ENCODE peak calls at places on chromosome X, in seven cellular contexts. One of them, this sample, is unnamed.

GRCh38 chrX:9706426-9706825 is 59.2 kb downstream of the GPR143 start:
- DNase-seq in K562: no peak
- DNase-seq in H1: no peak
- DNase-seq in HepG2: no peak
- DNase-seq in GM12878: no peak
- DNase-seq in SK-N-SH: no peak
- DNase-seq in HCT116: no peak
- DNase-seq in this sample: no peak

GRCh38 chrX:151920101-151920500 is 7.4 kb downstream of the MAGEA4 start:
- DNase-seq in H1: no peak
- DNase-seq in HepG2: no peak
- DNase-seq in GM12878: no peak
- DNase-seq in SK-N-SH: no peak
- DNase-seq in HCT116: no peak
- DNase-seq in K562: no peak
- DNase-seq in this sample: no peak

GRCh38 chrX:68915778-68916177 is 87.0 kb downstream of the EFNB1 start:
- DNase-seq in HCT116: no peak
- DNase-seq in K562: no peak
- DNase-seq in GM12878: no peak
- DNase-seq in HepG2: no peak
- DNase-seq in SK-N-SH: no peak
- DNase-seq in H1: no peak
- DNase-seq in this sample: no peak

GRCh38 chrX:72297953-72298730 is 7.6 kb downstream of the CITED1 start:
- DNase-seq in HCT116: no peak
- DNase-seq in K562: peak; percentile 46
- DNase-seq in H1: no peak
- DNase-seq in SK-N-SH: peak; percentile 40
- DNase-seq in HepG2: peak; percentile 16
- DNase-seq in GM12878: no peak
- DNase-seq in this sample: no peak

GRCh38 chrX:117274943-117275342 is 812.2 kb upstream of the CT83 start:
- DNase-seq in GM12878: no peak
- DNase-seq in K562: no peak
- DNase-seq in HCT116: no peak
- DNase-seq in HepG2: no peak
- DNase-seq in H1: no peak
- DNase-seq in SK-N-SH: no peak
- DNase-seq in this sample: no peak

GRCh38 chrX:100358766-100359165 is 51.3 kb downstream of the PCDH19 start:
- DNase-seq in H1: no peak
- DNase-seq in SK-N-SH: no peak
- DNase-seq in HCT116: no peak
- DNase-seq in HepG2: no peak
- DNase-seq in K562: no peak
- DNase-seq in GM12878: no peak
- DNase-seq in this sample: no peak

GRCh38 chrX:16869393-16870094 is 618 bp downstream of the RBBP7 start:
- DNase-seq in K562: peak; percentile 52
- DNase-seq in H1: peak; percentile 48
- DNase-seq in HCT116: no peak
- DNase-seq in GM12878: no peak
- DNase-seq in SK-N-SH: peak; percentile 77
- DNase-seq in HepG2: no peak
- DNase-seq in this sample: peak; percentile 52

GRCh38 chrX:113975441-113975840 is 608.4 kb upstream of the HTR2C start:
- DNase-seq in GM12878: no peak
- DNase-seq in H1: no peak
- DNase-seq in HCT116: no peak
- DNase-seq in SK-N-SH: no peak
- DNase-seq in K562: no peak
- DNase-seq in HepG2: no peak
- DNase-seq in this sample: no peak

GRCh38 chrX:54230440-54231148 is 47.5 kb upstream of the FAM120C start:
- DNase-seq in H1: no peak
- DNase-seq in SK-N-SH: no peak
- DNase-seq in HCT116: no peak
- DNase-seq in HepG2: no peak
- DNase-seq in GM12878: no peak
- DNase-seq in K562: no peak
- DNase-seq in this sample: peak; percentile 9

GRCh38 chrX:44035576-44035975 is 62.4 kb upstream of the NDP start:
- DNase-seq in H1: no peak
- DNase-seq in GM12878: no peak
- DNase-seq in K562: no peak
- DNase-seq in HepG2: no peak
- DNase-seq in SK-N-SH: no peak
- DNase-seq in HCT116: no peak
- DNase-seq in this sample: no peak

GRCh38 chrX:44032479-44032878 is 59.3 kb upstream of the NDP start:
- DNase-seq in HCT116: no peak
- DNase-seq in GM12878: no peak
- DNase-seq in K562: no peak
- DNase-seq in H1: no peak
- DNase-seq in HepG2: no peak
- DNase-seq in SK-N-SH: no peak
- DNase-seq in this sample: no peak

GRCh38 chrX:44039556-44039955 is 66.4 kb upstream of the NDP start:
- DNase-seq in K562: no peak
- DNase-seq in HCT116: no peak
- DNase-seq in H1: no peak
- DNase-seq in GM12878: no peak
- DNase-seq in HepG2: no peak
- DNase-seq in SK-N-SH: peak; percentile 17
- DNase-seq in this sample: no peak

GRCh38 chrX:44042124-44042523 is 68.9 kb upstream of the NDP start:
- DNase-seq in GM12878: no peak
- DNase-seq in HepG2: no peak
- DNase-seq in SK-N-SH: no peak
- DNase-seq in K562: no peak
- DNase-seq in HCT116: no peak
- DNase-seq in H1: no peak
- DNase-seq in this sample: no peak

DNA sequence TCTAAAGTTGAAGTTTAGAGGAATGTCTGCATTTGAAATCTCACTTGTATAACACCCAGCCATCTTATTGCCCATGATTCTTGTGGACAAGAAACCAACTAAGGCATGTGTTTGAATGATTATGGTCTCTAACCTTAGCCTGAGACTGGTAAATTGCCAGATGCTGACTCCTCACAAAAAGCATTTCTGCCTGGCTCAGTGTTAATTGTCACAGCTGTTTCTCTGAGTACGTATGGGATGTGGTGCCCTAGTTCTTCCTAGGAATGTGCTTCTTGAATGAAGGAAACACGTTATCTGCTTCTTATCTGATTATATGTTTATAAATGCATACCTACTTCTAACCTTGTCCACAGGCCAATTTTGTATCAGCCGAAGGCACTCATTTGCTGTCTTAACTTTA is 63.1 kb upstream of the NDP start:
- DNase-seq in GM12878: no peak
- DNase-seq in H1: no peak
- DNase-seq in K562: no peak
- DNase-seq in HepG2: no peak
- DNase-seq in HCT116: no peak
- DNase-seq in SK-N-SH: no peak
- DNase-seq in this sample: no peak
- TF ChIP-seq JUND in GM12878: no peak
- TF ChIP-seq JUND in H1: no peak
- TF ChIP-seq JUND in K562: no peak
- TF ChIP-seq JUND in HepG2: no peak
- TF ChIP-seq JUND in HCT116: no peak
- TF ChIP-seq JUND in SK-N-SH: peak; percentile 5
- TF ChIP-seq JUND in this sample: peak; percentile 39

GRCh38 chrX:119343856-119344255 is 55.3 kb upstream of the SLC25A43 start:
- DNase-seq in HCT116: no peak
- DNase-seq in SK-N-SH: no peak
- DNase-seq in HepG2: no peak
- DNase-seq in K562: no peak
- DNase-seq in GM12878: no peak
- DNase-seq in H1: no peak
- DNase-seq in this sample: peak; percentile 70

DNA sequence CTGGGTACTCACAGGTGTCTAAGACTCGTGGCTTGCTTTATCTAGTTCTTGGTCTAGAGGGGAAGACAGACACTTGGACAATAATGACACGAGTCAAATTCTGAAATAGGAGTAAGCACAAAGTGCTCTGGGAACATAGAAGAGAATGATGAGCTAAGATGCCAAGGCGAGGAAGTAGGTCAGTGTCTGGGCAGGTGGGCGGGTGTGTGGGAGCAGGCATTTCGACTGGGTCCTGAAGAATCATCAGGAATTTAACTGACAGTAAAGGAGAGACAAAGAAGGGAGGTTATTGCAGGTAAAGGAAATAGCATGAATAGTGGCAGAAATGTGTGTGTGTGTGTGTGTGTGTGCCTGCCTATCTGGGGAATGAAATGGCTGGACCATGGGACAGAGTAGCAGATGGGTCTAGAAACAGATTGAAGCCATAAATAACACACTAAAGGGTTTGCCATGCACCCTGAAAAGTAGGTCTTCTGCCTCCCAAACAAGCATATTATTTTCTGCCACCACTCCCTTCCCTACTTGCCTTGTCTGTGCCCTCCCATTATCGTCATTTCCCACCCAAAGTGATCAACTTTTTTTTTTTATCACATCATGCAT is 58.4 kb upstream of the SLC25A43 start:
- DNase-seq in HCT116: no peak
- DNase-seq in HepG2: no peak
- DNase-seq in GM12878: no peak
- DNase-seq in K562: no peak
- DNase-seq in SK-N-SH: no peak
- DNase-seq in H1: no peak
- DNase-seq in this sample: no peak
- TF ChIP-seq JUND in HCT116: no peak
- TF ChIP-seq JUND in HepG2: no peak
- TF ChIP-seq JUND in GM12878: no peak
- TF ChIP-seq JUND in K562: no peak
- TF ChIP-seq JUND in SK-N-SH: no peak
- TF ChIP-seq JUND in H1: no peak
- TF ChIP-seq JUND in this sample: no peak

GRCh38 chrX:107429090-107429489 is 20.4 kb upstream of the FRMPD3 start:
- DNase-seq in H1: peak; percentile 49
- DNase-seq in GM12878: no peak
- DNase-seq in SK-N-SH: no peak
- DNase-seq in K562: no peak
- DNase-seq in HCT116: no peak
- DNase-seq in HepG2: peak; percentile 15
- DNase-seq in this sample: peak; percentile 38
- TF ChIP-seq JUND in H1: no peak
- TF ChIP-seq JUND in GM12878: no peak
- TF ChIP-seq JUND in SK-N-SH: no peak
- TF ChIP-seq JUND in K562: no peak
- TF ChIP-seq JUND in HCT116: no peak
- TF ChIP-seq JUND in HepG2: no peak
- TF ChIP-seq JUND in this sample: no peak

DNA sequence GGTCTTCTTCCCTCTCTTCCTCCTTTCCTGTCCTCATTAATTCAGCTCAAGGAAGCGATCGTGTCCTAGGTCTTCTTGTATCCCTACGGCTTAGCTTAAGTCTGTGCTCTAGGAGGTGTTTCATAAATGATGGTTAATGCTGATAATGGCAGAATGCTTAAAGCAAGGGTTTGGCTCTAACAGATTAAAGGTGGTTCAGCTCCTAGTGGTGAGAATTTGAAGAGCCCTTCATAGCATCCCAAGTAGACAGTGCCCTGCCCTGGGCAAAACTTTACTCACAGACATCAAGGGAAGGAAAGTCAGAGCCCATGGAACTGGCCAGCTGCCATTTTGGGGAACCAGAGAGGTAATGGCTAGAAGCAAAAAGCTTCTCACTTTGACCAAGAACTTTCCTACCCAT is 47.0 kb upstream of the PGRMC1 start:
- DNase-seq in GM12878: no peak
- DNase-seq in HCT116: no peak
- DNase-seq in SK-N-SH: no peak
- DNase-seq in HepG2: no peak
- DNase-seq in K562: no peak
- DNase-seq in H1: no peak
- DNase-seq in this sample: no peak
- TF ChIP-seq JUND in GM12878: no peak
- TF ChIP-seq JUND in HCT116: no peak
- TF ChIP-seq JUND in SK-N-SH: no peak
- TF ChIP-seq JUND in HepG2: no peak
- TF ChIP-seq JUND in K562: no peak
- TF ChIP-seq JUND in H1: no peak
- TF ChIP-seq JUND in this sample: no peak

GRCh38 chrX:136202889-136203288 is 48.3 kb downstream of the MAP7D3 start:
- DNase-seq in GM12878: no peak
- DNase-seq in H1: no peak
- DNase-seq in K562: no peak
- DNase-seq in HCT116: no peak
- DNase-seq in HepG2: no peak
- DNase-seq in SK-N-SH: no peak
- DNase-seq in this sample: no peak
- TF ChIP-seq JUND in GM12878: no peak
- TF ChIP-seq JUND in H1: no peak
- TF ChIP-seq JUND in K562: no peak
- TF ChIP-seq JUND in HCT116: no peak
- TF ChIP-seq JUND in HepG2: no peak
- TF ChIP-seq JUND in SK-N-SH: no peak
- TF ChIP-seq JUND in this sample: no peak

This sample was measured in T47D.